ENCODE peak calls at places on chromosome 11, in eight cellular contexts. N, Z, D, L, H, W, M and S are unnamed samples.

GRCh38 chr11:85682330-85683305 is 3.4 kb downstream of the CCDC89 start:
- DNase-seq in L (no peak), N (peak), W (peak), Z (peak), M (no peak), H (peak), D (no peak), S (peak)

GRCh38 chr11:3051435-3052108 is 5.7 kb downstream of the CARS1 start:
- DNase-seq in N (no peak), H (no peak), L (no peak), Z (no peak), D (no peak), W (no peak), M (no peak), S (no peak)

GRCh38 chr11:3613998-3614741 is 27.6 kb downstream of the ART5 start:
- DNase-seq in M (no peak), W (no peak), N (no peak), D (no peak), Z (no peak), L (peak), H (no peak), S (no peak)

GRCh38 chr11:106086135-106086534 is 8.7 kb downstream of the AASDHPPT start:
- DNase-seq in Z (peak), N (no peak), D (no peak), L (no peak), M (no peak), W (no peak), H (no peak), S (no peak)

GRCh38 chr11:109853156-109853776 is 239.9 kb upstream of the ZC3H12C start:
- DNase-seq in L (peak), Z (peak), H (no peak), D (peak), N (no peak), W (no peak), M (no peak), S (peak)

GRCh38 chr11:123480290-123480815 is 50.3 kb downstream of the GRAMD1B start:
- DNase-seq in M (no peak), Z (no peak), L (peak), W (no peak), D (no peak), N (no peak), H (no peak), S (peak)

GRCh38 chr11:75031224-75031753 is 42.6 kb downstream of the NEU3 start:
- DNase-seq in M (no peak), D (peak), Z (peak), L (no peak), H (no peak), W (no peak), N (peak), S (no peak)

GRCh38 chr11:8257003-8257664 is 6.5 kb downstream of the LMO1 start:
- DNase-seq in M (no peak), D (no peak), H (peak), N (no peak), Z (no peak), W (no peak), L (no peak), S (no peak)

GRCh38 chr11:88195908-88196307 is 20.7 kb upstream of the RAB38 start:
- DNase-seq in L (no peak), M (no peak), D (no peak), N (no peak), W (no peak), H (no peak), Z (no peak), S (no peak)

GRCh38 chr11:72673943-72674828 is at the start of gene PDE2A:
- DNase-seq in N (no peak), D (no peak), Z (no peak), W (no peak), L (no peak), H (no peak), M (no peak), S (no peak)

GRCh38 chr11:26950260-26950719 is 43.6 kb upstream of the FIBIN start:
- DNase-seq in N (no peak), L (no peak), D (peak), H (no peak), W (no peak), M (no peak), Z (peak), S (no peak)

GRCh38 chr11:96314326-96315050 is 28.5 kb downstream of the MAML2 start:
- DNase-seq in W (no peak), M (no peak), N (no peak), Z (peak), L (no peak), H (no peak), D (no peak), S (no peak)

GRCh38 chr11:76592961-76593360 is 77.6 kb downstream of the LRRC32 start:
- DNase-seq in M (no peak), H (no peak), Z (no peak), W (no peak), D (no peak), N (no peak), L (no peak), S (no peak)

GRCh38 chr11:26931248-26931631 is 62.7 kb upstream of the FIBIN start:
- DNase-seq in M (no peak), W (peak), D (no peak), L (no peak), Z (peak), H (no peak), N (no peak), S (no peak)

GRCh38 chr11:3609416-3610265 is 32.2 kb downstream of the ART5 start:
- DNase-seq in M (no peak), N (no peak), L (peak), Z (peak), H (no peak), W (no peak), D (peak), S (no peak)

GRCh38 chr11:126163074-126163700 is 48.3 kb downstream of the RPUSD4 start:
- DNase-seq in W (no peak), M (no peak), L (no peak), H (no peak), Z (peak), D (peak), N (no peak), S (no peak)

GRCh38 chr11:81644239-81644840 is 1089.3 kb downstream of the FAM181B start:
- DNase-seq in L (peak), W (no peak), H (no peak), D (peak), Z (peak), M (peak), N (peak), S (peak)

GRCh38 chr11:68908273-68908672 is 4.6 kb downstream of the IGHMBP2 start:
- DNase-seq in L (no peak), M (no peak), W (no peak), D (no peak), H (no peak), N (no peak), Z (no peak), S (no peak)

GRCh38 chr11:2928605-2929510 is at the start of gene PHLDA2:
- DNase-seq in M (peak), H (no peak), W (no peak), N (no peak), D (peak), L (peak), Z (peak), S (peak)

GRCh38 chr11:64000026-64000739 is 13.9 kb downstream of the OTUB1 start:
- DNase-seq in D (no peak), H (peak), L (peak), W (peak), Z (peak), M (peak), N (peak), S (peak)

GRCh38 chr11:27085605-27086004 is 45.0 kb downstream of the BBOX1 start:
- DNase-seq in D (no peak), M (no peak), N (no peak), Z (no peak), L (no peak), W (no peak), H (no peak), S (no peak)

GRCh38 chr11:115645631-115646271 is 141.5 kb upstream of the CADM1 start:
- DNase-seq in H (no peak), Z (no peak), M (peak), L (no peak), W (peak), N (no peak), D (no peak), S (no peak)

GRCh38 chr11:19919050-19919561 is 206.5 kb downstream of the NAV2 start:
- DNase-seq in Z (peak), H (no peak), L (no peak), N (peak), W (peak), M (no peak), D (peak), S (no peak)

GRCh38 chr11:125141178-125141577 is 23.4 kb upstream of the PKNOX2 start:
- DNase-seq in Z (no peak), N (no peak), M (no peak), H (no peak), L (no peak), W (no peak), D (no peak), S (no peak)

GRCh38 chr11:130449996-130450419 is 1.6 kb downstream of the ADAMTS15 start:
- DNase-seq in H (no peak), Z (peak), W (peak), L (no peak), N (peak), M (peak), D (no peak), S (no peak)

GRCh38 chr11:26762089-26762488 is 40.2 kb upstream of the SLC5A12 start:
- DNase-seq in H (no peak), Z (no peak), N (no peak), W (no peak), M (no peak), L (no peak), D (no peak), S (no peak)

GRCh38 chr11:12170984-12171383 is 60.6 kb downstream of the MICAL2 start:
- DNase-seq in H (no peak), W (peak), D (no peak), M (no peak), L (no peak), N (peak), Z (peak), S (no peak)

GRCh38 chr11:95150977-95151684 is 61.5 kb downstream of the ENDOD1 start:
- DNase-seq in M (peak), L (peak), H (peak), D (peak), Z (peak), W (peak), N (peak), S (peak)

GRCh38 chr11:69455969-69456368 is 25.5 kb upstream of the LINC01488 start:
- DNase-seq in N (no peak), W (no peak), M (no peak), Z (no peak), D (no peak), L (no peak), H (no peak), S (no peak)

GRCh38 chr11:77115181-77115611 is 12.6 kb downstream of the OMP start:
- DNase-seq in L (no peak), W (no peak), N (no peak), M (peak), D (no peak), H (no peak), Z (no peak), S (no peak)

GRCh38 chr11:844693-845644 is 2.3 kb downstream of the TSPAN4 start:
- DNase-seq in W (peak), L (no peak), D (peak), M (peak), H (no peak), Z (peak), N (peak), S (no peak)

GRCh38 chr11:113538801-113539200 is 63.6 kb upstream of the DRD2 start:
- DNase-seq in W (no peak), N (no peak), H (no peak), L (no peak), D (no peak), M (no peak), Z (no peak), S (no peak)

GRCh38 chr11:113542420-113542819 is 67.2 kb upstream of the DRD2 start:
- DNase-seq in D (no peak), L (no peak), M (no peak), W (no peak), N (no peak), Z (no peak), H (no peak), S (no peak)

DNA sequence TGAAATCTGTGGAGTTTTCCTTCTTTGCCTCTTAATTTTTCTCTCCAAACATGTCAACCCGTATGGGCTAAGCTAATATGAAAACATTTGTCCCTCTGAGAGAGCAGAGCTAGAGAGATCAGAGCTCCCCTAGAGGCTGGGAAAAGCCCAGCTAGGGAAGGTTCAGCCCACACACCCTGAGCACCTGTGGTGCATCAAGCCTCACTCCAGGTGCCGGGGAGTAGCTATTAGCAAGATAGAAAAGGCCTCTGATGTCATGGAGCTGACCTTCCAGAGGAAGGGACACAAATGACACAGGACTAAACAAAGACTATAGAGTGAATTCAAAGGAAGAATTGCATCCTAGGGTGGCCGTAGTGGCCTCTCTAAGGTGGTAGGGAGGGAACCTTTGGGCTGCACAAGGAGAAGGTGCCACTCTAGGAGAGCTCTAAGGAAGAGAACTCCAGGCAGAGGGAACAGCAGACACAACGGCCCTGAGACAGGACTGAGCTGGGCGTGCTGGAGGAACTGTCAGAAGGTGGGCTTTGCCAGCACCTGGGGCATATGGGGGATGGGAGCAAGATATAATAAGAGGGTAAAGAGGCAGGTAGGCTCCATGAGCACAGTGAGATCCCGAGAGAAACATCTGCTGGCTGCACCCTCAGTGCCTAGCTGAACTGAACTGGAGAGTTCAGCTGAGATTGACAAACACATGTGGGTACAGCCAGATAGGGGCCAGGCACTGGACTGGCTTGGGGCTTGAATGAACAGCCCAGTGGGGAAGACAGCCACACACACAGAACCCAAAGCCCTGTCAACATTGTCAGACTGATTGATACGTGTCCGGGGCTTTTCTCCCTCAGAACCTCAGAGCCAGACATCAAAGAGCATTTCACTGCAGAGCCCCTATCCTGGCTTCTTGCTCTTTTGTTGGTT is 65.5 kb upstream of the DRD2 start:
- DNase-seq in W (no peak), Z (no peak), D (no peak), M (peak), N (no peak), L (no peak), H (no peak), S (no peak)
- TF ChIP-seq CTCF in W (no peak), Z (no peak), D (no peak), M (no peak), N (no peak), L (no peak), H (no peak), S (peak)

GRCh38 chr11:62602141-62603071 is 741 bp upstream of the MTA2 start:
- DNase-seq in L (no peak), D (no peak), H (peak), W (peak), N (peak), M (peak), Z (peak), S (no peak)

GRCh38 chr11:62600367-62601113 is 1.1 kb downstream of the MTA2 start:
- DNase-seq in M (no peak), D (peak), L (no peak), W (no peak), Z (no peak), N (no peak), H (no peak), S (no peak)

GRCh38 chr11:62601114-62601363 is 626 bp downstream of the MTA2 start:
- DNase-seq in L (peak), N (no peak), M (no peak), Z (no peak), H (peak), W (peak), D (peak), S (peak)

GRCh38 chr11:62603072-62603408 is 1.4 kb upstream of the MTA2 start:
- DNase-seq in M (no peak), D (no peak), N (no peak), L (no peak), W (no peak), H (no peak), Z (no peak), S (no peak)

DNA sequence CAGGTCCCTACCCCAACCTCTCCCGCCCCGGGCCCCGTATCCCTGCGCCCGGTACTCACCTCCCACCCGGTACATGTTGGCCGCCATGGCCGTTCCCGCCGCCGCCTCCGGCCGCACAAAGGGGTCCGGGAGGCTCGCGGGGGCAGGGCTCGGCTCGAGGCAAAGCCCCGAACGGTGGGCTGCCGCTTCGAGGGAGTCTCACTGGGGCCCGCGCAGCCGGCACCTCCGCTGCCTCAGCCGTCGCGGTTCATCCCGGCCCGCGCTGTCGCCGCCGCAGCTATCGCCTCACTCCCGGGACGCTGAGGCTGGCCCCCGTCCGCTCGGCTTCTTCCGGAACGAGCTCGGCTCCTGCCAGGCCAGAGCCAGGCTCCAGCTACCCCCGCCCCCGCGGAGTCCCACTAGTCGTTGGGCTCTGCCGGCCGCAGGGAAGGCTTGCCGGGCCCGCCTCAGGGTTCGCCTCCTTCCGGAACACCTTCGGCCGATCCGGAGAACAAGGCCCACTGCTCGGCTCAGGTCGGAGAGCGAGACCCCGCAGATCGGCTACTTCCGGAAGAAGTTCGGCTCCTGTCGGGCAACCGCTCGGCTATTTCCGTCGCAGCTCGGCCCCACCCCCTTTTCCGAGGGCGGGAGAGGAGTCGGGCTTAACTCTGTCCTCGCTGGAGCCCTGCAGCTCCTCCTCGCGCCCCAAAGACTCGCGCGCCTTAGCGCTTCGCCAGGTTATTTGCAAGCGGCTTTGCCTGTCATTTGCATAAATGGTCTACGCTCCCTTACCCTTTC is at the start of gene MTA2:
- DNase-seq in H (peak), M (peak), Z (peak), N (peak), D (peak), L (peak), W (peak), S (peak)
- TF ChIP-seq CTCF in H (no peak), M (no peak), Z (no peak), N (no peak), D (no peak), L (no peak), W (no peak), S (peak)

GRCh38 chr11:112797653-112798293 is 163.4 kb upstream of the NCAM1 start:
- DNase-seq in L (peak), Z (peak), M (peak), W (no peak), H (no peak), D (peak), N (peak), S (peak)
- TF ChIP-seq CTCF in L (peak), Z (peak), M (peak), W (no peak), H (no peak), D (peak), N (peak), S (peak)

DNA sequence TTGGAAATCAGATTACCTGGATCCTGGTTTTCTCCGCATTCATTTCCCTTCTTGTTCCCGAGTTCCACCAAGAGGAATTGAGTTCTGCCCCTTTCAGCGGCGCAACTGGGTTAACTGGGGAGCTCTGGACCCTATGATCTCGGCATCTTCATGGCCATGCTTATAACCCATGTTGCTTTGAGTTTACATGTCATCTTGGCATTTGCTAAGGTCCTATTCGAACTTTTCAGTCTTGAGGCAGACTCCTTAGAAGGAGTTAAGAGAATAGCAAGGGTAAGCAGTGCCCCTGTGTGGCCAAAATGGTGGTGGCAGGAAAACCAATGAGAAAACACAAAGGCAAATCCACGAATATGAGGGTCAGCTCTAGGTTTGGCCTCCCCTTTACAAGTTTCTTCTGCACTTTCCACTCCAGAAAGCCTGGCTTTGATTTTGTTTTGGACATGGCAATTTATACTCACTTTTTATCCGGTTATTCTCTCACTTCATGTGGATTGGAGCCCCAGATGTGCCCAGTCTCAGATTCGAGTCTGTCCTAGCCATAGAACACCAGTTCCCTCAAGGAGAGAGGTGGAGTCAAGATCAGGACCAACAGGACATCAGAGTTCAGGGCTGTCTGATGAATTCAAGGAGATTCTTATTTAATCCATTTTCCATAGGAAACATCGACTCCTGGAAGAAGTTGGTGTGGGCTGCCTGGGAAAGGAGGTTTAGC is 55.3 kb upstream of the FBXO3 start:
- DNase-seq in N (peak), H (peak), W (peak), M (peak), Z (peak), L (peak), D (peak), S (no peak)
- TF ChIP-seq CTCF in N (peak), H (peak), W (peak), M (peak), Z (peak), L (peak), D (peak), S (peak)

GRCh38 chr11:119995730-119996491 is 142.0 kb downstream of the TRIM29 start:
- DNase-seq in M (no peak), D (no peak), Z (no peak), W (no peak), N (no peak), H (no peak), L (no peak), S (no peak)

GRCh38 chr11:119993732-119994131 is 144.2 kb downstream of the TRIM29 start:
- DNase-seq in N (no peak), Z (no peak), M (no peak), H (no peak), W (no peak), L (no peak), D (peak), S (no peak)

GRCh38 chr11:119996556-119996955 is 141.4 kb downstream of the TRIM29 start:
- DNase-seq in N (no peak), M (no peak), Z (no peak), L (no peak), D (no peak), W (no peak), H (no peak), S (no peak)

GRCh38 chr11:120001161-120002135 is 136.5 kb downstream of the TRIM29 start:
- DNase-seq in M (no peak), L (no peak), W (no peak), Z (no peak), H (no peak), D (no peak), N (no peak), S (no peak)

DNA sequence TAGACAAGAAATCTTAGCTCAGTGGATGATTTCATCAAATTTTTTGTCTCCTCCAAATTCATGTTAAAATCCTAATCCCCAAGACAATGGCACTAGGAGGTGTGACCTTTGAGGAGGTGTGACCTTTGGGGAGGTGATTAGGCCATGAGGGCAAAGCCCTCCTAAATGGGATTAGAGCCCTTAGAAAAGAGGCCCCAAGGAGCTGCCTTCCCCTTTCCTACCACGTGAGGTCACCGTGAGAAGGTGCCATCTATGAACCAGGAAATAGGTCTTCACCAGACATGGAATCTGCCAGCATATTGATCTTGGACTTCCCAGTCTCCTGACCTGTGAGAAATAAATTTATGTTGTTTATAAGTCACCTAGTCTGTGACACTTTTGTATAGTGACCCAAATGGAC is 138.7 kb downstream of the TRIM29 start:
- DNase-seq in Z (no peak), D (peak), H (no peak), W (no peak), N (no peak), M (peak), L (peak), S (no peak)
- TF ChIP-seq CTCF in Z (no peak), D (peak), H (no peak), W (no peak), N (no peak), M (no peak), L (no peak), S (peak)